ENCODE peak calls at places on chromosomes 6 and 20, in seven cellular contexts. M, B, L, X, J, H and W are unnamed samples.

GRCh38 chr20:50865114-50865513 is 66.1 kb downstream of the ADNP start:
- ATAC-seq in M (no peak), B (no peak), L (no peak), X (no peak), J (no peak), H (no peak), W (no peak)

GRCh38 chr6:149628865-149629544 is 19.5 kb downstream of the KATNA1 start:
- ATAC-seq in M (no peak), B (no peak), L (no peak), X (no peak), J (no peak), H (no peak), W (no peak)

GRCh38 chr6:145953200-145953599 is 11.0 kb downstream of the SHPRH start:
- ATAC-seq in M (no peak), B (no peak), L (no peak), X (no peak), J (no peak), H (no peak), W (no peak)

GRCh38 chr6:36757206-36757605 is 59.6 kb downstream of the RAB44 start:
- ATAC-seq in M (no peak), B (no peak), L (no peak), X (no peak), J (no peak), H (no peak), W (no peak)

GRCh38 chr6:42745083-42745637 is 743 bp downstream of the TBCC start:
- ATAC-seq in M (no peak), B (no peak), L (no peak), X (no peak), J (peak; percentile 1), H (no peak), W (no peak)

GRCh38 chr6:159056003-159056402 is 11.2 kb upstream of the TAGAP start:
- ATAC-seq in M (no peak), B (no peak), L (peak; percentile 45), X (peak; percentile 69), J (peak; percentile 43), H (no peak), W (no peak)

GRCh38 chr20:50415031-50415515 is 95.1 kb upstream of the PTPN1 start:
- ATAC-seq in M (no peak), B (no peak), L (no peak), X (peak; percentile 18), J (peak; percentile 77), H (no peak), W (no peak)

GRCh38 chr20:37914672-37915433 is 11.9 kb downstream of the VSTM2L start:
- ATAC-seq in M (peak; percentile 13), B (peak; percentile 39), L (peak; percentile 69), X (peak; percentile 7), J (peak; percentile 76), H (peak; percentile 59), W (peak; percentile 12)

GRCh38 chr20:3801846-3802245 is 5.7 kb downstream of the CDC25B start:
- ATAC-seq in M (no peak), B (no peak), L (no peak), X (no peak), J (peak; percentile 8), H (no peak), W (no peak)

GRCh38 chr6:45464685-45465084 is 87.0 kb upstream of the SUPT3H start:
- ATAC-seq in M (no peak), B (no peak), L (no peak), X (no peak), J (no peak), H (no peak), W (no peak)

GRCh38 chr6:166588691-166589333 is 2.3 kb upstream of the RAMACL start:
- ATAC-seq in M (peak; percentile 39), B (no peak), L (no peak), X (peak; percentile 70), J (peak; percentile 42), H (peak; percentile 38), W (peak; percentile 72)

GRCh38 chr6:38533064-38533463 is 106.7 kb downstream of the BTBD9 start:
- ATAC-seq in M (no peak), B (no peak), L (no peak), X (no peak), J (no peak), H (no peak), W (no peak)

GRCh38 chr6:83463886-83464285 is 33.0 kb upstream of the ME1 start:
- ATAC-seq in M (no peak), B (no peak), L (no peak), X (peak; percentile 68), J (peak; percentile 60), H (no peak), W (no peak)

GRCh38 chr6:31083742-31084354 is 28.5 kb downstream of the C6orf15 start:
- ATAC-seq in M (no peak), B (peak; percentile 46), L (no peak), X (no peak), J (peak; percentile 33), H (peak; percentile 78), W (no peak)

GRCh38 chr20:9409352-9409751 is 105.0 kb upstream of the LAMP5 start:
- ATAC-seq in M (no peak), B (no peak), L (no peak), X (no peak), J (peak; percentile 20), H (no peak), W (peak; percentile 16)

GRCh38 chr6:80541186-80541585 is 434.7 kb downstream of the BCKDHB start:
- ATAC-seq in M (no peak), B (peak; percentile 73), L (no peak), X (no peak), J (no peak), H (no peak), W (peak; percentile 71)

GRCh38 chr6:45645302-45645701 is 267.6 kb upstream of the SUPT3H start:
- ATAC-seq in M (no peak), B (no peak), L (no peak), X (no peak), J (no peak), H (no peak), W (no peak)

GRCh38 chr20:38833857-38834164 is 28.3 kb downstream of the PPP1R16B start:
- ATAC-seq in M (no peak), B (peak; percentile 34), L (peak; percentile 50), X (no peak), J (no peak), H (no peak), W (no peak)

GRCh38 chr20:45998337-45998736 is 10.4 kb upstream of the MMP9 start:
- ATAC-seq in M (peak; percentile 57), B (no peak), L (peak; percentile 72), X (peak; percentile 72), J (peak; percentile 70), H (no peak), W (no peak)

GRCh38 chr6:3071568-3071967 is 3.3 kb downstream of the RIPK1 start:
- ATAC-seq in M (no peak), B (no peak), L (no peak), X (no peak), J (no peak), H (no peak), W (no peak)

GRCh38 chr6:50240986-50241385 is 191.3 kb upstream of the DEFB112 start:
- ATAC-seq in M (no peak), B (no peak), L (no peak), X (no peak), J (no peak), H (no peak), W (no peak)

GRCh38 chr6:157123245-157123644 is 200.1 kb downstream of the TMEM242 start:
- ATAC-seq in M (no peak), B (no peak), L (no peak), X (no peak), J (peak; percentile 29), H (no peak), W (no peak)

GRCh38 chr6:39100358-39100757 is 14.6 kb downstream of the SAYSD1 start:
- ATAC-seq in M (no peak), B (peak; percentile 42), L (no peak), X (no peak), J (no peak), H (no peak), W (no peak)

GRCh38 chr6:41538556-41539182 is 7.5 kb upstream of the FOXP4 start:
- ATAC-seq in M (peak; percentile 54), B (no peak), L (peak; percentile 14), X (peak; percentile 77), J (peak; percentile 75), H (no peak), W (no peak)

GRCh38 chr6:169171951-169172350 is 81.7 kb downstream of the THBS2 start:
- ATAC-seq in M (peak; percentile 13), B (no peak), L (no peak), X (no peak), J (no peak), H (no peak), W (no peak)

GRCh38 chr6:37940074-37940847 is 120.7 kb downstream of the ZFAND3 start:
- ATAC-seq in M (no peak), B (no peak), L (no peak), X (no peak), J (no peak), H (no peak), W (peak; percentile 70)

GRCh38 chr6:40789143-40789764 is 202.1 kb upstream of the LRFN2 start:
- ATAC-seq in M (no peak), B (peak; percentile 91), L (peak; percentile 88), X (no peak), J (no peak), H (no peak), W (no peak)

GRCh38 chr6:6970851-6971250 is 136.9 kb upstream of the RREB1 start:
- ATAC-seq in M (no peak), B (no peak), L (no peak), X (no peak), J (no peak), H (no peak), W (no peak)

GRCh38 chr20:2663887-2664719 is at the start of gene IDH3B:
- ATAC-seq in M (peak; percentile 99), B (peak; percentile 97), L (peak; percentile 97), X (peak; percentile 98), J (peak; percentile 98), H (peak; percentile 90), W (peak; percentile 95)

GRCh38 chr6:138455746-138456392 is 43.4 kb downstream of the NHSL1 start:
- ATAC-seq in M (no peak), B (peak; percentile 73), L (peak; percentile 74), X (peak; percentile 54), J (peak; percentile 36), H (no peak), W (no peak)

GRCh38 chr20:43040427-43040826 is 149.3 kb downstream of the PTPRT start:
- ATAC-seq in M (no peak), B (no peak), L (no peak), X (no peak), J (no peak), H (peak; percentile 60), W (no peak)

GRCh38 chr6:53264337-53264736 is 84.4 kb downstream of the ELOVL5 start:
- ATAC-seq in M (no peak), B (no peak), L (no peak), X (no peak), J (peak; percentile 35), H (no peak), W (no peak)

GRCh38 chr6:51514396-51515051 is 572.9 kb downstream of the PKHD1 start:
- ATAC-seq in M (no peak), B (no peak), L (no peak), X (no peak), J (peak; percentile 14), H (no peak), W (no peak)